ENCODE peak calls at places on chromosomes 6 and 20, in seven cellular contexts. H is IMR-90, Z is mesendoderm, P is H1, A is neuronal stem cell, R is trophoblast cell, V is mesenchymal stem cell. J is an unnamed sample. For H3K4me1, the result is how much of the 10 kb centered on the place peaks cover.

GRCh38 chr6:118677193-118677592 is 25.8 kb upstream of the CEP85L start:
- DNase-seq in R (no peak), A (peak), H (no peak), Z (no peak), P (no peak), V (no peak), J (no peak)

GRCh38 chr20:56702931-56703840 is 74.1 kb downstream of the TFAP2C start:
- DNase-seq in A (no peak), R (no peak), Z (no peak), V (no peak), H (no peak), P (no peak), J (no peak)

GRCh38 chr6:36545767-36546663 is 1.3 kb downstream of the STK38 start:
- DNase-seq in A (no peak), H (peak), V (peak), P (no peak), R (peak), Z (peak), J (no peak)

GRCh38 chr20:53224851-53225250 is 252.7 kb downstream of the TSHZ2 start:
- DNase-seq in Z (no peak), H (peak), V (peak), A (no peak), R (no peak), P (no peak), J (no peak)

GRCh38 chr6:101393291-101394251 is at the start of gene GRIK2:
- DNase-seq in V (peak), H (peak), P (peak), R (peak), Z (peak), A (peak), J (peak)

GRCh38 chr6:70307008-70307407 is 4.1 kb upstream of the COL9A1 start:
- DNase-seq in V (no peak), Z (peak), P (no peak), A (no peak), H (no peak), R (no peak), J (no peak)

GRCh38 chr6:166600932-166601331 is 14.5 kb upstream of the RAMACL start:
- DNase-seq in V (no peak), A (no peak), P (no peak), R (no peak), Z (no peak), H (no peak), J (no peak)

GRCh38 chr6:38750968-38751615 is 36.0 kb downstream of the DNAH8 start:
- DNase-seq in A (no peak), H (no peak), R (no peak), P (no peak), V (no peak), Z (no peak), J (no peak)

GRCh38 chr6:148711833-148712653 is 34.8 kb upstream of the UST start:
- DNase-seq in R (no peak), P (no peak), A (no peak), V (no peak), Z (no peak), H (peak), J (no peak)

GRCh38 chr20:16760431-16761304 is 12.5 kb downstream of the OTOR start:
- DNase-seq in V (peak), H (no peak), P (no peak), R (peak), A (no peak), Z (peak), J (no peak)

DNA sequence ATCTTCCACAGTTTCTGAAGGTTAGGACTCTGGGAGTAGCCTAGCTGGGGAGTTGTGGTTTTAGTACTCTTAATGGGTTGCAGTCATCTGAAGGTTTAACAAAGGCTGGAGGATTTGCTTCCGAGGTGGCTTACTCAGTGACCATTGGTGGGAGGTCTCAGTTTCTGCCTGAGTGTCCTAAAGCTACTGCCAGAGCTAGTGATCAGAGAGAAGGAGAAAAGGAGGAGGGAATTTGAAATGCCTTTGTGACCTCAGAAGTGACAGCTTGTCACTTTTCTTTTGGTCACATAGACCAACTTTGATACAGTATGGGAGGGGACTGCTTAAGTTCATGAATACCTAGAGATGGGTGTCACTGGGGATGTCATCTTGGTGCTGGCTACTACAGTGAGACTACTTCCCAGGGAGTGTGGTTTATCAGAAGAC is 41.3 kb downstream of the NCOA3 start:
- DNase-seq in Z (no peak), H (peak), R (no peak), A (no peak), P (no peak), V (peak), J (no peak)
- H3K4me1 ChIP-seq in Z (under half), H (under half), R (under half), A (under half), P (under half), V (under half), J (under half)

DNA sequence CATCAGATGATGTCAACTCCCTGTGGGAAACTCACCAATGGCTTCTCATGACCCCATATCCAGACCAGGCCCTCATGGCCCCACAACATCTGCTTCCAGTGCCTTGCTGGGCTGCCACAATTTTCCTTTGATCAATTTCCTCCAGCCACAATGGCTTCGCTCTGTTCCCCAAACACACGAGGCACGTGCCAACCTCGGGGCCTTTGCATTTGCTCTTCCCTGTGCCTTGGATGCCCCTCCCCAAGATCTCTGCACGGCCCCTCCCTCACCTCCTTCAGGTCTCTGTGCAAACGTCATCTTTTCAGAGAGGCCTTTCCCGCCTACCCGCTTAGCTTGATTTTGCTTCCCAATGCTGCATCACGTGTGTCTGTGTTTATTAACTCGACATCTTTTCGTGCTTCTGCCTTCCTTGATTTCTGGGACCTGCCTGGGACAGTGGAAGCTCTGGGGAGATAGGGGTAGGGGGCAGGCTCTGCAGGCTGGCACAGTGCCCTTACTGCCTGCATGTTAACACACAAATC is 13.1 kb downstream of the PEDS1 start:
- DNase-seq in V (no peak), A (no peak), H (no peak), Z (no peak), R (no peak), P (no peak), J (no peak)
- H3K23ac ChIP-seq in V (no peak), A (no peak), H (no peak), Z (no peak), R (no peak), P (no peak), J (no peak)

DNA sequence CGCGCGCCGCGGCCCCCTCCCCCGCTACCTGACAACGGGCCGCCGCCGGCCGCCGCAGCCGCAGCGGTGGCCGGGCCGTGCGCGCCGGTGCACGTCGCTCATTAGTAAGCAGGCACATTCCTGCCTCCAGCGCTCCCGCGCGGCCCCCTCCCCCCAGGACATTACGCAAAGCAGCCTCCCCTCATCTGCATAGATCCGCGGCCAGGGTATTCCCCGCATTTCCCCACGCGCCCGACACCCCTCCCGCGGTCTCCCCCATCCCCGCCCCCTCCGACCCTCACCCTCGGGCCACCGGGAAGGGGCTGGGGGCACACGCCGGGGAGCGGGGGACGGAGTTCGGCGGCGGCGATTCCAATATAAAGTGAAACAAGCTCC is at the start of gene HIVEP2:
- DNase-seq in V (peak), Z (peak), H (peak), P (peak), R (peak), A (peak), J (peak)
- H3K4me1 ChIP-seq in V (under half), Z (under half), H (under half), P (under half), R (under half), A (under half), J (under half)

DNA sequence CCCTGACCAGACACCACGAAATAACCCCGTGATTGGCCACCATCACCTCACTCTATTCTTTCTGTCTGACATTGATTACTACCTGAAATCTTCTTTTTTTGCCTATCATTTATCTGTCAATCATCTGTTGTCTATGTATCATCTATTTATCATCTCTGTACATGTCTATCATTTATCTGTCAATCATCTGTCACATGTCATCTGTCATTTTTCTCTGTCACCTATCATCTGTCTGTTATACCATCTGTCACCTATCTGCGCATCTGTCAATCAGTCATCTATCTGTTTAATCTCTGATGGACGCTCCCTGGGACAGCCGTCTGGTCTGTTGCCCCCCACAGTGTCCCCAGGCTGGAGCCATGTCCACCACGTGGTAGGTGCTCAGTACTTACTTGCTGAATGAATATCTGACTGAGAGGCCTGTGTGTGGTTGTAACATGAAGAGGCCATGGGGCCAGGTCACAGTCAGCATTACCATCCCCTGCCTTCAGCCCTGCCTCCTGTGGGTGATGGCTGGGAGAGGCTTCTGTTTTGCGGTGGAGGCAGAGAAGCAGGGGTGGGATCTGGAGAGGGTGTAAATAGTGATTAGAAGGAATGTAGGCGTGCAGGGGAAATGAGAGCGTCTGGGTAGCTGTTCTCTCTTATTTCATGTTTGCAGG is 302.7 kb downstream of the QKI start:
- DNase-seq in P (no peak), A (no peak), Z (no peak), H (no peak), V (no peak), R (no peak), J (no peak)
- H3K23ac ChIP-seq in P (no peak), A (no peak), Z (no peak), H (no peak), V (no peak), R (no peak), J (no peak)

GRCh38 chr20:36854343-36855240 is 21.3 kb upstream of the TLDC2 start:
- DNase-seq in Z (no peak), R (no peak), P (no peak), V (no peak), A (no peak), H (peak), J (no peak)
- H3K4me1 ChIP-seq in Z (under half), R (under half), P (under half), V (under half), A (under half), H (under half), J (under half)

DNA sequence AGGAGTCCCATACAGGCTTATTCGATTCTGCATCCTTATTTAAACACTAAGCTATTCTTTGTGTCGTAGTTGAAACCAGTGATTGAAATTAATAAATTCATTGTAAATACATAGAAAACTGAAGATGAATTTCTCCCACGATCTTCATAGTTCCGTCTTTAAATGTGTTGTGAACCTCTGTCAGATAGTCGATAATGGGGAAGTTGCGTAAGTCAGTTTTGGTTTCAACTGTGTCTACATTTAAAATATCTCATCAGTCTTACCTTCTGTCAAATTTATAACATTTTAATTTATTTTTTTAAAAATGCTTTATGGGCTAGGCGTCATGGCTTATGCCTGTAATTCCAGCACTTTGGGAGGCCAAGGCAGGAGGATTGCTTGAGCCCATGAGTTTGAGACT is 12.7 kb downstream of the STX11 start:
- DNase-seq in A (no peak), H (no peak), V (no peak), P (no peak), R (no peak), Z (no peak), J (no peak)
- H3K23ac ChIP-seq in A (no peak), H (no peak), V (no peak), P (no peak), R (no peak), Z (no peak), J (no peak)

GRCh38 chr6:4930025-4930692 is 73.7 kb downstream of the RPP40 start:
- DNase-seq in Z (no peak), A (no peak), R (no peak), H (no peak), V (no peak), P (peak), J (no peak)

GRCh38 chr6:4932506-4932903 is 71.3 kb downstream of the RPP40 start:
- DNase-seq in H (no peak), A (no peak), R (no peak), V (no peak), Z (no peak), P (peak), J (no peak)

GRCh38 chr6:4928426-4928825 is 75.4 kb downstream of the RPP40 start:
- DNase-seq in R (peak), V (peak), A (no peak), Z (no peak), P (no peak), H (peak), J (no peak)

GRCh38 chr6:4931530-4932505 is 72.0 kb downstream of the RPP40 start:
- DNase-seq in V (no peak), Z (peak), A (no peak), P (peak), R (peak), H (no peak), J (no peak)

GRCh38 chr6:4929319-4929718 is 74.5 kb downstream of the RPP40 start:
- DNase-seq in Z (no peak), H (no peak), V (peak), P (no peak), A (no peak), R (no peak), J (no peak)
- H3K4me1 ChIP-seq in Z (under half), H (under half), V (under half), P (under half), A (under half), R (under half), J (under half)

GRCh38 chr6:8195040-8195713 is 92.8 kb upstream of the EEF1E1 start:
- DNase-seq in Z (peak), V (no peak), H (no peak), R (no peak), P (no peak), A (no peak), J (no peak)
- H3K23ac ChIP-seq in Z (no peak), V (no peak), H (no peak), R (no peak), P (no peak), A (no peak), J (no peak)

J was measured in H9.